ENCODE peak calls at places on chromosomes 2 and 18, in ten cellular contexts. One of them, this sample, is unnamed.

GRCh38 chr2:191351921-191352320 is 106.7 kb downstream of the MYO1B start:
- DNase-seq in tibial artery: no peak
- DNase-seq in transverse colon: no peak
- DNase-seq in ovary: no peak
- DNase-seq in uterus: no peak
- DNase-seq in dorsolateral prefrontal cortex: no peak
- DNase-seq in body of pancreas: no peak
- DNase-seq in heart left ventricle: no peak
- DNase-seq in effector memory CD4-positive, alpha-beta T cell: no peak
- DNase-seq in IMR-90: peak; percentile 68
- DNase-seq in this sample: no peak

GRCh38 chr2:170038734-170039133 is 139.2 kb upstream of the MYO3B start:
- DNase-seq in IMR-90: no peak
- DNase-seq in uterus: no peak
- DNase-seq in body of pancreas: no peak
- DNase-seq in ovary: no peak
- DNase-seq in transverse colon: no peak
- DNase-seq in dorsolateral prefrontal cortex: no peak
- DNase-seq in tibial artery: no peak
- DNase-seq in effector memory CD4-positive, alpha-beta T cell: no peak
- DNase-seq in heart left ventricle: no peak
- DNase-seq in this sample: no peak

GRCh38 chr2:148552675-148553331 is 91.7 kb upstream of the EPC2 start:
- DNase-seq in effector memory CD4-positive, alpha-beta T cell: no peak
- DNase-seq in tibial artery: no peak
- DNase-seq in body of pancreas: no peak
- DNase-seq in uterus: no peak
- DNase-seq in heart left ventricle: no peak
- DNase-seq in transverse colon: no peak
- DNase-seq in IMR-90: peak; percentile 22
- DNase-seq in dorsolateral prefrontal cortex: no peak
- DNase-seq in ovary: no peak
- DNase-seq in this sample: no peak

GRCh38 chr2:235533203-235533602 is 39.4 kb downstream of the AGAP1 start:
- DNase-seq in ovary: no peak
- DNase-seq in effector memory CD4-positive, alpha-beta T cell: no peak
- DNase-seq in transverse colon: no peak
- DNase-seq in tibial artery: no peak
- DNase-seq in dorsolateral prefrontal cortex: no peak
- DNase-seq in body of pancreas: no peak
- DNase-seq in uterus: no peak
- DNase-seq in heart left ventricle: no peak
- DNase-seq in IMR-90: no peak
- DNase-seq in this sample: no peak

GRCh38 chr2:124623560-124623959 is 598.5 kb downstream of the CNTNAP5 start:
- DNase-seq in transverse colon: no peak
- DNase-seq in ovary: no peak
- DNase-seq in dorsolateral prefrontal cortex: no peak
- DNase-seq in effector memory CD4-positive, alpha-beta T cell: no peak
- DNase-seq in heart left ventricle: no peak
- DNase-seq in IMR-90: no peak
- DNase-seq in body of pancreas: no peak
- DNase-seq in uterus: no peak
- DNase-seq in tibial artery: no peak
- DNase-seq in this sample: no peak

GRCh38 chr2:196247979-196248286 is 76.6 kb upstream of the STK17B start:
- DNase-seq in heart left ventricle: no peak
- DNase-seq in dorsolateral prefrontal cortex: no peak
- DNase-seq in ovary: no peak
- DNase-seq in body of pancreas: no peak
- DNase-seq in tibial artery: no peak
- DNase-seq in transverse colon: no peak
- DNase-seq in uterus: no peak
- DNase-seq in IMR-90: no peak
- DNase-seq in effector memory CD4-positive, alpha-beta T cell: no peak
- DNase-seq in this sample: no peak

GRCh38 chr18:36630917-36631316 is 197.9 kb downstream of the TPGS2 start:
- DNase-seq in dorsolateral prefrontal cortex: no peak
- DNase-seq in effector memory CD4-positive, alpha-beta T cell: no peak
- DNase-seq in tibial artery: no peak
- DNase-seq in transverse colon: no peak
- DNase-seq in heart left ventricle: peak; percentile 55
- DNase-seq in body of pancreas: no peak
- DNase-seq in ovary: no peak
- DNase-seq in uterus: no peak
- DNase-seq in IMR-90: no peak
- DNase-seq in this sample: no peak

GRCh38 chr18:10409041-10409440 is 45.4 kb upstream of the APCDD1 start:
- DNase-seq in heart left ventricle: no peak
- DNase-seq in effector memory CD4-positive, alpha-beta T cell: no peak
- DNase-seq in ovary: no peak
- DNase-seq in tibial artery: no peak
- DNase-seq in transverse colon: no peak
- DNase-seq in IMR-90: no peak
- DNase-seq in uterus: no peak
- DNase-seq in dorsolateral prefrontal cortex: no peak
- DNase-seq in body of pancreas: no peak
- DNase-seq in this sample: no peak

GRCh38 chr2:135870571-135870970 is 5.7 kb downstream of the MCM6 start:
- DNase-seq in heart left ventricle: no peak
- DNase-seq in effector memory CD4-positive, alpha-beta T cell: no peak
- DNase-seq in dorsolateral prefrontal cortex: no peak
- DNase-seq in uterus: no peak
- DNase-seq in ovary: no peak
- DNase-seq in tibial artery: no peak
- DNase-seq in body of pancreas: no peak
- DNase-seq in IMR-90: no peak
- DNase-seq in transverse colon: no peak
- DNase-seq in this sample: no peak

GRCh38 chr2:73842739-73843019 is 13.9 kb downstream of the STAMBP start:
- DNase-seq in effector memory CD4-positive, alpha-beta T cell: no peak
- DNase-seq in tibial artery: no peak
- DNase-seq in IMR-90: peak; percentile 52
- DNase-seq in heart left ventricle: no peak
- DNase-seq in ovary: no peak
- DNase-seq in uterus: no peak
- DNase-seq in dorsolateral prefrontal cortex: no peak
- DNase-seq in transverse colon: no peak
- DNase-seq in body of pancreas: no peak
- DNase-seq in this sample: no peak

GRCh38 chr2:99867690-99868089 is 274.7 kb downstream of the AFF3 start:
- DNase-seq in tibial artery: no peak
- DNase-seq in IMR-90: peak; percentile 85
- DNase-seq in heart left ventricle: no peak
- DNase-seq in transverse colon: no peak
- DNase-seq in dorsolateral prefrontal cortex: no peak
- DNase-seq in ovary: no peak
- DNase-seq in effector memory CD4-positive, alpha-beta T cell: no peak
- DNase-seq in body of pancreas: no peak
- DNase-seq in uterus: no peak
- DNase-seq in this sample: no peak

GRCh38 chr2:196252408-196253114 is 81.2 kb upstream of the STK17B start:
- DNase-seq in tibial artery: no peak
- DNase-seq in IMR-90: peak; percentile 54
- DNase-seq in effector memory CD4-positive, alpha-beta T cell: no peak
- DNase-seq in ovary: no peak
- DNase-seq in body of pancreas: no peak
- DNase-seq in heart left ventricle: no peak
- DNase-seq in uterus: no peak
- DNase-seq in dorsolateral prefrontal cortex: no peak
- DNase-seq in transverse colon: no peak
- DNase-seq in this sample: no peak

GRCh38 chr18:66079401-66079800 is 328.6 kb downstream of the CDH7 start:
- DNase-seq in dorsolateral prefrontal cortex: no peak
- DNase-seq in transverse colon: no peak
- DNase-seq in ovary: no peak
- DNase-seq in effector memory CD4-positive, alpha-beta T cell: no peak
- DNase-seq in uterus: no peak
- DNase-seq in body of pancreas: no peak
- DNase-seq in heart left ventricle: no peak
- DNase-seq in tibial artery: no peak
- DNase-seq in IMR-90: no peak
- DNase-seq in this sample: no peak

GRCh38 chr18:68660355-68661183 is 54.3 kb downstream of the TMX3 start:
- DNase-seq in dorsolateral prefrontal cortex: no peak
- DNase-seq in uterus: no peak
- DNase-seq in effector memory CD4-positive, alpha-beta T cell: no peak
- DNase-seq in body of pancreas: no peak
- DNase-seq in heart left ventricle: no peak
- DNase-seq in ovary: no peak
- DNase-seq in tibial artery: no peak
- DNase-seq in IMR-90: peak; percentile 61
- DNase-seq in transverse colon: no peak
- DNase-seq in this sample: no peak

DNA sequence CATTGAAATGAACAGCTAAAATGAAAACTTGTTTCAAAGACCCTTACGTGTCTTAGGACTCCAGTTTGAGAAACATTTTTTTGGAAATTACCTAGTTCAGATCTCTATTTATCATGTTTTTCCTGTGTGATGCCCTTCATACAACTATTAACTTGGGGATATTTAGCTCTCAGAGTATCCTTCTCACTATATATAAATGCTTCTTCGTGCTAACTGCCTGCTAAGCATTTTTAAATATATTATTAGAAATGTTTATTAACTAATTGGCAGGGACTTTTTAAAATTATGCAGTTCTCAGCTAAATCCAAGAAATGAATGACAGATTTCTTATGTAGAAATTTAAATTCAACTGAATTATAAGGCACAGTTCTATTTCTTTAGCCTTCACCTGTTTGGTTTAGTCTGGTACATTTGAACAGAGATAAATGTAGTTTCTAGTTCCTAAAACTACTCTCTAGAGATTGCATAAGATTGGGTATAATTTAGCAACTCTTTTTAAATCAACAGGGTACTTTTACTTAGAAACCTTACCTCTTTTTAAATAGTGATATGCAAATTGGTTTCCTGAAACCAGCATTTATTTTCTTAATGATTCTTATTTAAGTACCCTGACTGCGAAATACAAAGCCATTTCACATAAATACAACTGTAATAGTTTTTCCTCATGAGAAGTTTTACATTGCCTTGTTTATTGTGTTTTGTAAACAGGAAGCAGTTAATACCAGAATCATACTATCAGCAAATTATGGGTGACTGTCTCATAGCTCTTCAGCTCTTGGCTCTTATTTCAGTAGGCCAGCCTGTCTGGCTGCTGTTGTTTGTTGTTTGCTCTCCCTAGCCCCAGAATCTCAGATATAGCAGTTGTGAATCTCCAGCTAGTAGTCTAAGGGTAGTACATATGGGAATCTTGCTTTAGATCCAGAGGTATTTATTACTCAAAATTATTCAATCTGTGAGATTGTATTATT is 140.6 kb downstream of the PTRHD1 start:
- DNase-seq in uterus: no peak
- DNase-seq in tibial artery: no peak
- DNase-seq in heart left ventricle: no peak
- DNase-seq in ovary: no peak
- DNase-seq in IMR-90: peak; percentile 2
- DNase-seq in effector memory CD4-positive, alpha-beta T cell: no peak
- DNase-seq in body of pancreas: no peak
- DNase-seq in transverse colon: no peak
- DNase-seq in dorsolateral prefrontal cortex: no peak
- DNase-seq in this sample: no peak
- H3K27ac ChIP-seq in uterus: no peak overlapping the region
- H3K27ac ChIP-seq in tibial artery: no peak overlapping the region
- H3K27ac ChIP-seq in heart left ventricle: no peak overlapping the region
- H3K27ac ChIP-seq in ovary: no peak overlapping the region
- H3K27ac ChIP-seq in IMR-90: no peak overlapping the region
- H3K27ac ChIP-seq in effector memory CD4-positive, alpha-beta T cell: no peak overlapping the region
- H3K27ac ChIP-seq in body of pancreas: no peak overlapping the region
- H3K27ac ChIP-seq in transverse colon: no peak overlapping the region
- H3K27ac ChIP-seq in dorsolateral prefrontal cortex: no peak overlapping the region
- H3K27ac ChIP-seq in this sample: no peak overlapping the region

GRCh38 chr18:7147399-7147798 is 29.8 kb upstream of the LAMA1 start:
- DNase-seq in effector memory CD4-positive, alpha-beta T cell: no peak
- DNase-seq in IMR-90: no peak
- DNase-seq in uterus: no peak
- DNase-seq in tibial artery: no peak
- DNase-seq in dorsolateral prefrontal cortex: no peak
- DNase-seq in ovary: no peak
- DNase-seq in transverse colon: no peak
- DNase-seq in heart left ventricle: no peak
- DNase-seq in body of pancreas: no peak
- DNase-seq in this sample: no peak
- H3K27ac ChIP-seq in effector memory CD4-positive, alpha-beta T cell: no peak overlapping the region
- H3K27ac ChIP-seq in IMR-90: no peak overlapping the region
- H3K27ac ChIP-seq in uterus: no peak overlapping the region
- H3K27ac ChIP-seq in tibial artery: no peak overlapping the region
- H3K27ac ChIP-seq in dorsolateral prefrontal cortex: no peak overlapping the region
- H3K27ac ChIP-seq in ovary: no peak overlapping the region
- H3K27ac ChIP-seq in transverse colon: no peak overlapping the region
- H3K27ac ChIP-seq in heart left ventricle: no peak overlapping the region
- H3K27ac ChIP-seq in body of pancreas: no peak overlapping the region
- H3K27ac ChIP-seq in this sample: no peak overlapping the region

DNA sequence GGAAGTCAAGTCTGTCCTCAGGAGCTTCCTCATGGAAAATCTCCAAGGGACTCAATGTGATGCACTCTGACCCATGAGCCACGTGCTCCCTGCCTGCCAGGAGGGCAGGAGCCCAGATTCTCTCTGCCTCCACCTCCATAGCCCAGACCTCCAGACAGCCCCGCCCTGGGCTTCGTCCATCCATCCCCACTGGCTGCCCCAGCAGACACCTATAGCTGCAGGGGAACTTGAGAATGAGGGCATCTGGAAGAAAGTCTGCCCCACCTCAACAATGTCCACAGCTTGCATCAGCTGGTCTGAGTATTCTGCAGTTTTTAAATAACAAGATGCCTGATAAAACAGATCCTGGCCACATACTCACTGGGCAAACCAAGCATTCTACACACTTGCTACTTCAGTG is 418.8 kb upstream of the SMIM21 start:
- DNase-seq in transverse colon: no peak
- DNase-seq in uterus: no peak
- DNase-seq in dorsolateral prefrontal cortex: no peak
- DNase-seq in body of pancreas: no peak
- DNase-seq in ovary: no peak
- DNase-seq in effector memory CD4-positive, alpha-beta T cell: no peak
- DNase-seq in IMR-90: no peak
- DNase-seq in tibial artery: no peak
- DNase-seq in heart left ventricle: no peak
- DNase-seq in this sample: no peak
- H3K27ac ChIP-seq in transverse colon: no peak overlapping the region
- H3K27ac ChIP-seq in uterus: no peak overlapping the region
- H3K27ac ChIP-seq in dorsolateral prefrontal cortex: no peak overlapping the region
- H3K27ac ChIP-seq in body of pancreas: no peak overlapping the region
- H3K27ac ChIP-seq in ovary: no peak overlapping the region
- H3K27ac ChIP-seq in effector memory CD4-positive, alpha-beta T cell: no peak overlapping the region
- H3K27ac ChIP-seq in IMR-90: no peak overlapping the region
- H3K27ac ChIP-seq in tibial artery: no peak overlapping the region
- H3K27ac ChIP-seq in heart left ventricle: no peak overlapping the region
- H3K27ac ChIP-seq in this sample: no peak overlapping the region

DNA sequence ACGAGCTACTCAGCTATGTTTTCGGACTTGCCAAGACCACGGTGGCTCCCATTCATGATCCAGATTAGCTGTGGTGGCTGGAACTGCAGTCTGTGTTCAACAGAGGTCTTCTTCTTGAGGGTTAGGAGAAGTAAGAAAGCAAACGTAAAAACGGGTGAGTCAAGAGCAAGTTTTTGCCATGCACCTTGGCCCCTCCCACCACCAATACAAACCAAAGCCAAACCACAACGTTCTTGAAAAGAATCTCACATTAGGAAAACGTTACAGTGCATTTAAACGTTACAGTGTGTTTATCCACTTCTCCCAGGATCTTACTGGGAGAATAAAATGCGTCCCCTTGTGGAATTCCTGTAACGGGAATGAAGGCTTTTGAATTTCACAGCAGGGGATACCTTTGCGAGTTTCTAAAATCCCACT is 725 bp downstream of the FBXO48 start:
- DNase-seq in effector memory CD4-positive, alpha-beta T cell: peak; percentile 62
- DNase-seq in transverse colon: peak; percentile 41
- DNase-seq in tibial artery: no peak
- DNase-seq in body of pancreas: no peak
- DNase-seq in ovary: no peak
- DNase-seq in heart left ventricle: no peak
- DNase-seq in uterus: no peak
- DNase-seq in dorsolateral prefrontal cortex: no peak
- DNase-seq in IMR-90: peak; percentile 78
- DNase-seq in this sample: no peak
- H3K27ac ChIP-seq in effector memory CD4-positive, alpha-beta T cell: peak overlapping the region; percentile 93
- H3K27ac ChIP-seq in transverse colon: peak overlapping the region; percentile 86
- H3K27ac ChIP-seq in tibial artery: peak overlapping the region; percentile 87
- H3K27ac ChIP-seq in body of pancreas: peak overlapping the region; percentile 85
- H3K27ac ChIP-seq in ovary: peak overlapping the region; percentile 19
- H3K27ac ChIP-seq in heart left ventricle: peak overlapping the region; percentile 84
- H3K27ac ChIP-seq in uterus: peak overlapping the region; percentile 91
- H3K27ac ChIP-seq in dorsolateral prefrontal cortex: peak overlapping the region; percentile 83
- H3K27ac ChIP-seq in IMR-90: peak overlapping the region; percentile 54
- H3K27ac ChIP-seq in this sample: peak overlapping the region; percentile 80

This sample was measured in Peyer's patch.